ENCODE peak calls at places on chromosomes 13 and 19, in five cellular contexts. W is NCI-H2081; P is T-helper 2 cell; R is activated CD4-positive, alpha-beta T cell treated with anti-CD3 and anti-CD28 coated beads for 48 hours; J is RPMI8226. D is an unnamed sample.

GRCh38 chr13:32086366-32086765 is 54.8 kb downstream of the FRY start:
- DNase-seq in W (no peak), P (no peak), R (no peak), J (no peak), D (no peak)

GRCh38 chr13:26025196-26025595 is 26.6 kb downstream of the SHISA2 start:
- DNase-seq in W (no peak), P (no peak), R (no peak), J (no peak), D (no peak)

GRCh38 chr19:49639401-49640112 is 386 bp downstream of the RRAS start:
- DNase-seq in W (no peak), P (no peak), R (no peak), J (no peak), D (no peak)

GRCh38 chr19:50167314-50167721 is 4.2 kb upstream of the IZUMO2 start:
- DNase-seq in W (no peak), P (no peak), R (no peak), J (no peak), D (no peak)

GRCh38 chr13:18212873-18213272 is 968.8 kb downstream of the TUBA3C start:
- DNase-seq in W (no peak), P (no peak), R (peak; percentile 33), J (peak; percentile 3), D (no peak)

GRCh38 chr19:8566855-8567254 is 10.4 kb downstream of the MYO1F start:
- DNase-seq in W (no peak), P (no peak), R (no peak), J (no peak), D (no peak)

GRCh38 chr13:110287031-110287828 is 19.7 kb downstream of the COL4A1 start:
- DNase-seq in W (no peak), P (no peak), R (no peak), J (no peak), D (no peak)

GRCh38 chr19:13284929-13285928 is 135.0 kb downstream of the IER2 start:
- DNase-seq in W (no peak), P (no peak), R (no peak), J (no peak), D (no peak)

GRCh38 chr13:43360196-43360595 is 336.8 kb downstream of the DNAJC15 start:
- DNase-seq in W (no peak), P (no peak), R (no peak), J (no peak), D (no peak)

GRCh38 chr19:46126086-46126485 is 1.6 kb upstream of the IGFL3 start:
- DNase-seq in W (no peak), P (no peak), R (no peak), J (no peak), D (no peak)

GRCh38 chr13:73816702-73817101 is 317.5 kb downstream of the KLF12 start:
- DNase-seq in W (no peak), P (no peak), R (peak; percentile 11), J (no peak), D (no peak)

GRCh38 chr19:30066781-30067759 is 125.0 kb downstream of the URI1 start:
- DNase-seq in W (no peak), P (no peak), R (no peak), J (peak; percentile 81), D (no peak)

GRCh38 chr19:16861875-16862274 is 26.9 kb upstream of the F2RL3 start:
- DNase-seq in W (no peak), P (no peak), R (no peak), J (no peak), D (no peak)

GRCh38 chr13:47959468-47960088 is 41.5 kb downstream of the SUCLA2 start:
- DNase-seq in W (no peak), P (no peak), R (no peak), J (no peak), D (no peak)

GRCh38 chr13:51339354-51339753 is at the start of gene SERPINE3:
- DNase-seq in W (no peak), P (no peak), R (no peak), J (no peak), D (no peak)

GRCh38 chr13:111903143-111903542 is 163.8 kb upstream of the SOX1 start:
- DNase-seq in W (no peak), P (no peak), R (no peak), J (no peak), D (no peak)

GRCh38 chr13:96672016-96672415 is 322.3 kb downstream of the OXGR1 start:
- DNase-seq in W (no peak), P (no peak), R (no peak), J (no peak), D (no peak)

GRCh38 chr13:110236831-110237261 is 70.1 kb downstream of the COL4A1 start:
- DNase-seq in W (no peak), P (no peak), R (no peak), J (no peak), D (no peak)

GRCh38 chr13:97434417-97435296 is 688 bp downstream of the RAP2A start:
- DNase-seq in W (no peak), P (peak; percentile 15), R (peak; percentile 44), J (peak; percentile 32), D (peak; percentile 63)

GRCh38 chr13:113364933-113365371 is 1.0 kb upstream of the GRTP1 start:
- DNase-seq in W (no peak), P (no peak), R (no peak), J (no peak), D (no peak)

GRCh38 chr19:55809381-55810058 is 22.3 kb downstream of the NLRP11 start:
- DNase-seq in W (peak; percentile 93), P (no peak), R (peak; percentile 69), J (peak; percentile 58), D (peak; percentile 88)